ENCODE peak calls at places on chromosomes 11 and 22, in nine cellular contexts. One of them, this sample, is unnamed.

GRCh38 chr11:126817523-126818450 is 182.8 kb downstream of the KIRREL3 start:
- DNase-seq in cardiac muscle cell: no peak
- DNase-seq in fibroblast of lung: no peak
- DNase-seq in uterus: no peak
- DNase-seq in BJ: no peak
- DNase-seq in CD8-positive, alpha-beta T cell: no peak
- DNase-seq in PC-3: no peak
- DNase-seq in keratinocyte: no peak
- DNase-seq in psoas muscle: no peak
- DNase-seq in this sample: no peak

GRCh38 chr22:31898911-31899310 is 45.4 kb upstream of the YWHAH start:
- DNase-seq in BJ: no peak
- DNase-seq in psoas muscle: no peak
- DNase-seq in fibroblast of lung: no peak
- DNase-seq in uterus: no peak
- DNase-seq in CD8-positive, alpha-beta T cell: no peak
- DNase-seq in keratinocyte: no peak
- DNase-seq in PC-3: no peak
- DNase-seq in cardiac muscle cell: no peak
- DNase-seq in this sample: no peak

GRCh38 chr11:94674005-94674491 is 94.1 kb upstream of the AMOTL1 start:
- DNase-seq in keratinocyte: peak; percentile 90
- DNase-seq in psoas muscle: peak; percentile 88
- DNase-seq in fibroblast of lung: no peak
- DNase-seq in PC-3: peak; percentile 75
- DNase-seq in BJ: no peak
- DNase-seq in cardiac muscle cell: no peak
- DNase-seq in uterus: peak; percentile 30
- DNase-seq in CD8-positive, alpha-beta T cell: no peak
- DNase-seq in this sample: no peak

GRCh38 chr11:44535201-44535980 is 30.1 kb upstream of the CD82 start:
- DNase-seq in PC-3: no peak
- DNase-seq in psoas muscle: no peak
- DNase-seq in uterus: no peak
- DNase-seq in keratinocyte: no peak
- DNase-seq in cardiac muscle cell: no peak
- DNase-seq in CD8-positive, alpha-beta T cell: no peak
- DNase-seq in fibroblast of lung: no peak
- DNase-seq in BJ: no peak
- DNase-seq in this sample: no peak

GRCh38 chr11:32713496-32713895 is 81.0 kb downstream of the CCDC73 start:
- DNase-seq in uterus: no peak
- DNase-seq in CD8-positive, alpha-beta T cell: no peak
- DNase-seq in PC-3: peak; percentile 46
- DNase-seq in cardiac muscle cell: peak; percentile 6
- DNase-seq in BJ: no peak
- DNase-seq in keratinocyte: no peak
- DNase-seq in psoas muscle: no peak
- DNase-seq in fibroblast of lung: peak; percentile 3
- DNase-seq in this sample: no peak

GRCh38 chr11:31022080-31022479 is 347.5 kb downstream of the DCDC1 start:
- DNase-seq in fibroblast of lung: no peak
- DNase-seq in cardiac muscle cell: no peak
- DNase-seq in keratinocyte: no peak
- DNase-seq in BJ: no peak
- DNase-seq in CD8-positive, alpha-beta T cell: no peak
- DNase-seq in psoas muscle: no peak
- DNase-seq in PC-3: no peak
- DNase-seq in uterus: no peak
- DNase-seq in this sample: no peak

GRCh38 chr11:122025757-122026156 is 90.3 kb downstream of the BLID start:
- DNase-seq in BJ: no peak
- DNase-seq in fibroblast of lung: no peak
- DNase-seq in PC-3: no peak
- DNase-seq in uterus: no peak
- DNase-seq in keratinocyte: no peak
- DNase-seq in cardiac muscle cell: no peak
- DNase-seq in CD8-positive, alpha-beta T cell: no peak
- DNase-seq in psoas muscle: no peak
- DNase-seq in this sample: no peak

GRCh38 chr11:2250041-2250440 is 20.3 kb downstream of the ASCL2 start:
- DNase-seq in fibroblast of lung: no peak
- DNase-seq in cardiac muscle cell: no peak
- DNase-seq in keratinocyte: no peak
- DNase-seq in PC-3: no peak
- DNase-seq in BJ: no peak
- DNase-seq in CD8-positive, alpha-beta T cell: no peak
- DNase-seq in psoas muscle: no peak
- DNase-seq in uterus: no peak
- DNase-seq in this sample: no peak

GRCh38 chr11:28697920-28698827 is 590.0 kb downstream of the METTL15 start:
- DNase-seq in BJ: no peak
- DNase-seq in keratinocyte: no peak
- DNase-seq in fibroblast of lung: peak; percentile 30
- DNase-seq in psoas muscle: peak; percentile 56
- DNase-seq in PC-3: peak; percentile 76
- DNase-seq in cardiac muscle cell: peak; percentile 74
- DNase-seq in CD8-positive, alpha-beta T cell: no peak
- DNase-seq in uterus: no peak
- DNase-seq in this sample: peak; percentile 28

GRCh38 chr11:94934362-94934761 is 39.0 kb downstream of the CWC15 start:
- DNase-seq in uterus: no peak
- DNase-seq in cardiac muscle cell: peak; percentile 39
- DNase-seq in BJ: no peak
- DNase-seq in fibroblast of lung: peak; percentile 68
- DNase-seq in keratinocyte: no peak
- DNase-seq in psoas muscle: no peak
- DNase-seq in CD8-positive, alpha-beta T cell: no peak
- DNase-seq in PC-3: no peak
- DNase-seq in this sample: no peak

GRCh38 chr22:37905534-37906363 is at the start of gene MICALL1:
- DNase-seq in BJ: no peak
- DNase-seq in keratinocyte: no peak
- DNase-seq in uterus: peak; percentile 73
- DNase-seq in cardiac muscle cell: peak; percentile 83
- DNase-seq in fibroblast of lung: peak; percentile 79
- DNase-seq in PC-3: peak; percentile 76
- DNase-seq in CD8-positive, alpha-beta T cell: peak; percentile 81
- DNase-seq in psoas muscle: peak; percentile 83
- DNase-seq in this sample: peak; percentile 52

GRCh38 chr11:35618497-35619029 is 303 bp downstream of the FJX1 start:
- DNase-seq in psoas muscle: peak; percentile 54
- DNase-seq in uterus: peak; percentile 25
- DNase-seq in fibroblast of lung: peak; percentile 50
- DNase-seq in keratinocyte: no peak
- DNase-seq in CD8-positive, alpha-beta T cell: no peak
- DNase-seq in cardiac muscle cell: peak; percentile 56
- DNase-seq in BJ: no peak
- DNase-seq in PC-3: peak; percentile 34
- DNase-seq in this sample: no peak

GRCh38 chr11:69603163-69603836 is 37.7 kb upstream of the CCND1 start:
- DNase-seq in cardiac muscle cell: no peak
- DNase-seq in uterus: no peak
- DNase-seq in fibroblast of lung: peak; percentile 14
- DNase-seq in keratinocyte: no peak
- DNase-seq in PC-3: no peak
- DNase-seq in BJ: no peak
- DNase-seq in CD8-positive, alpha-beta T cell: no peak
- DNase-seq in psoas muscle: no peak
- DNase-seq in this sample: no peak

GRCh38 chr22:20243545-20244249 is 24.4 kb downstream of the RTN4R start:
- DNase-seq in psoas muscle: no peak
- DNase-seq in CD8-positive, alpha-beta T cell: peak; percentile 78
- DNase-seq in uterus: peak; percentile 77
- DNase-seq in PC-3: peak; percentile 54
- DNase-seq in keratinocyte: peak; percentile 40
- DNase-seq in fibroblast of lung: peak; percentile 85
- DNase-seq in BJ: peak; percentile 19
- DNase-seq in cardiac muscle cell: peak; percentile 92
- DNase-seq in this sample: peak; percentile 56

GRCh38 chr11:106398396-106399074 is 321.1 kb downstream of the AASDHPPT start:
- DNase-seq in PC-3: peak; percentile 69
- DNase-seq in psoas muscle: no peak
- DNase-seq in CD8-positive, alpha-beta T cell: no peak
- DNase-seq in BJ: peak; percentile 11
- DNase-seq in keratinocyte: no peak
- DNase-seq in fibroblast of lung: peak; percentile 63
- DNase-seq in uterus: no peak
- DNase-seq in cardiac muscle cell: no peak
- DNase-seq in this sample: no peak

GRCh38 chr11:77217156-77217555 is 84.3 kb downstream of the GDPD4 start:
- DNase-seq in fibroblast of lung: no peak
- DNase-seq in cardiac muscle cell: no peak
- DNase-seq in BJ: no peak
- DNase-seq in PC-3: no peak
- DNase-seq in psoas muscle: no peak
- DNase-seq in keratinocyte: no peak
- DNase-seq in CD8-positive, alpha-beta T cell: no peak
- DNase-seq in uterus: no peak
- DNase-seq in this sample: no peak

GRCh38 chr11:100849009-100849913 is 162.2 kb downstream of the ARHGAP42 start:
- DNase-seq in BJ: peak; percentile 96
- DNase-seq in PC-3: no peak
- DNase-seq in keratinocyte: no peak
- DNase-seq in fibroblast of lung: peak; percentile 83
- DNase-seq in uterus: no peak
- DNase-seq in psoas muscle: no peak
- DNase-seq in cardiac muscle cell: peak; percentile 81
- DNase-seq in CD8-positive, alpha-beta T cell: no peak
- DNase-seq in this sample: no peak

GRCh38 chr11:118918128-118918685 is 7.5 kb downstream of the BCL9L start:
- DNase-seq in keratinocyte: no peak
- DNase-seq in fibroblast of lung: peak; percentile 89
- DNase-seq in psoas muscle: peak; percentile 94
- DNase-seq in BJ: peak; percentile 87
- DNase-seq in CD8-positive, alpha-beta T cell: peak; percentile 70
- DNase-seq in uterus: peak; percentile 87
- DNase-seq in PC-3: peak; percentile 92
- DNase-seq in cardiac muscle cell: peak; percentile 97
- DNase-seq in this sample: peak; percentile 48

GRCh38 chr11:75567971-75568370 is 5.9 kb downstream of the SERPINH1 start:
- DNase-seq in cardiac muscle cell: no peak
- DNase-seq in fibroblast of lung: no peak
- DNase-seq in PC-3: no peak
- DNase-seq in psoas muscle: no peak
- DNase-seq in keratinocyte: no peak
- DNase-seq in BJ: no peak
- DNase-seq in CD8-positive, alpha-beta T cell: no peak
- DNase-seq in uterus: no peak
- DNase-seq in this sample: no peak
- H3K36me3 ChIP-seq in cardiac muscle cell: peaks cover 68% of the 10 kb centered on the region
- H3K36me3 ChIP-seq in fibroblast of lung: peaks cover 69% of the 10 kb centered on the region
- H3K36me3 ChIP-seq in PC-3: peaks cover 48% of the 10 kb centered on the region
- H3K36me3 ChIP-seq in psoas muscle: peaks cover 16% of the 10 kb centered on the region
- H3K36me3 ChIP-seq in keratinocyte: peaks cover 54% of the 10 kb centered on the region
- H3K36me3 ChIP-seq in BJ: peaks cover 71% of the 10 kb centered on the region
- H3K36me3 ChIP-seq in CD8-positive, alpha-beta T cell: peaks cover 29% of the 10 kb centered on the region
- H3K36me3 ChIP-seq in uterus: no peaks in the 10 kb centered on the region
- H3K36me3 ChIP-seq in this sample: peaks cover 8% of the 10 kb centered on the region

GRCh38 chr11:660681-661444 is 23.8 kb downstream of the DRD4 start:
- DNase-seq in keratinocyte: no peak
- DNase-seq in BJ: no peak
- DNase-seq in uterus: no peak
- DNase-seq in fibroblast of lung: no peak
- DNase-seq in CD8-positive, alpha-beta T cell: no peak
- DNase-seq in PC-3: no peak
- DNase-seq in cardiac muscle cell: no peak
- DNase-seq in psoas muscle: no peak
- DNase-seq in this sample: no peak
- H3K36me3 ChIP-seq in keratinocyte: peaks cover 9% of the 10 kb centered on the region
- H3K36me3 ChIP-seq in BJ: peaks cover 28% of the 10 kb centered on the region
- H3K36me3 ChIP-seq in uterus: no peaks in the 10 kb centered on the region
- H3K36me3 ChIP-seq in fibroblast of lung: peaks cover 6% of the 10 kb centered on the region
- H3K36me3 ChIP-seq in CD8-positive, alpha-beta T cell: no peaks in the 10 kb centered on the region
- H3K36me3 ChIP-seq in PC-3: peaks cover 2% of the 10 kb centered on the region
- H3K36me3 ChIP-seq in cardiac muscle cell: peaks cover 2% of the 10 kb centered on the region
- H3K36me3 ChIP-seq in psoas muscle: peaks cover 3% of the 10 kb centered on the region
- H3K36me3 ChIP-seq in this sample: peaks cover 45% of the 10 kb centered on the region

GRCh38 chr11:47278769-47279168 is 8.8 kb downstream of the MADD start:
- DNase-seq in PC-3: no peak
- DNase-seq in BJ: no peak
- DNase-seq in fibroblast of lung: no peak
- DNase-seq in CD8-positive, alpha-beta T cell: no peak
- DNase-seq in uterus: no peak
- DNase-seq in cardiac muscle cell: no peak
- DNase-seq in psoas muscle: no peak
- DNase-seq in keratinocyte: no peak
- DNase-seq in this sample: no peak

GRCh38 chr11:47280860-47281259 is 10.9 kb downstream of the MADD start:
- DNase-seq in keratinocyte: no peak
- DNase-seq in CD8-positive, alpha-beta T cell: no peak
- DNase-seq in cardiac muscle cell: no peak
- DNase-seq in psoas muscle: no peak
- DNase-seq in PC-3: no peak
- DNase-seq in BJ: no peak
- DNase-seq in uterus: no peak
- DNase-seq in fibroblast of lung: no peak
- DNase-seq in this sample: no peak

GRCh38 chr11:47276923-47277322 is 7.0 kb downstream of the MADD start:
- DNase-seq in BJ: no peak
- DNase-seq in psoas muscle: no peak
- DNase-seq in keratinocyte: no peak
- DNase-seq in fibroblast of lung: no peak
- DNase-seq in cardiac muscle cell: no peak
- DNase-seq in uterus: no peak
- DNase-seq in PC-3: no peak
- DNase-seq in CD8-positive, alpha-beta T cell: no peak
- DNase-seq in this sample: no peak

GRCh38 chr11:47280099-47280498 is 10.2 kb downstream of the MADD start:
- DNase-seq in psoas muscle: no peak
- DNase-seq in keratinocyte: no peak
- DNase-seq in fibroblast of lung: no peak
- DNase-seq in CD8-positive, alpha-beta T cell: no peak
- DNase-seq in uterus: no peak
- DNase-seq in cardiac muscle cell: no peak
- DNase-seq in BJ: no peak
- DNase-seq in PC-3: no peak
- DNase-seq in this sample: no peak

DNA sequence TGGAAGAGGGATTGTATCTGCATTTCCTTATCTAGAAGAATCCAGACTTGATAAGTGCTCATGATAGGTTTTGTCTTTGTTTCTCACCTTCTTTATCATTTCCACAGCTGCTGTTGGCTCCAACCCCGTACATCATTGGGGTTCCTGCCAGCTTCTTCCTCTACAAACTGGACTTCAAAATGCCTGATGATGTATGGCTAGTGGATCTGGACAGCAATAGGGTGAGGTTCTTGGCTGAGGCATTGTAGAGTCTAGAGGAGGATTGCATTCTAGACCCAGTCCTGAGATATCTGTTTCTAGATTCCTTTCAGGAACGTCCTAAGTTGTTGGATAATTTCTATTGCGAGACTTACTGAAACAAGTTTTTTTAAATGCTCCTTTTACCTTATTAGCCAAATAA is 8.1 kb downstream of the MADD start:
- DNase-seq in PC-3: no peak
- DNase-seq in uterus: no peak
- DNase-seq in psoas muscle: no peak
- DNase-seq in fibroblast of lung: no peak
- DNase-seq in BJ: no peak
- DNase-seq in cardiac muscle cell: peak; percentile 58
- DNase-seq in CD8-positive, alpha-beta T cell: no peak
- DNase-seq in keratinocyte: no peak
- DNase-seq in this sample: no peak
- H3K36me3 ChIP-seq in PC-3: peaks cover 42% of the 10 kb centered on the region
- H3K36me3 ChIP-seq in uterus: no peaks in the 10 kb centered on the region
- H3K36me3 ChIP-seq in psoas muscle: peaks cover 28% of the 10 kb centered on the region
- H3K36me3 ChIP-seq in fibroblast of lung: peaks cover 19% of the 10 kb centered on the region
- H3K36me3 ChIP-seq in BJ: peaks cover 32% of the 10 kb centered on the region
- H3K36me3 ChIP-seq in cardiac muscle cell: peaks cover 67% of the 10 kb centered on the region
- H3K36me3 ChIP-seq in CD8-positive, alpha-beta T cell: peaks cover 64% of the 10 kb centered on the region
- H3K36me3 ChIP-seq in keratinocyte: peaks cover 33% of the 10 kb centered on the region
- H3K36me3 ChIP-seq in this sample: peaks cover 65% of the 10 kb centered on the region

GRCh38 chr11:57745206-57745605 is 3.9 kb downstream of the SELENOH start:
- DNase-seq in PC-3: no peak
- DNase-seq in fibroblast of lung: no peak
- DNase-seq in CD8-positive, alpha-beta T cell: no peak
- DNase-seq in keratinocyte: no peak
- DNase-seq in psoas muscle: no peak
- DNase-seq in uterus: no peak
- DNase-seq in BJ: no peak
- DNase-seq in cardiac muscle cell: no peak
- DNase-seq in this sample: no peak
- H3K36me3 ChIP-seq in PC-3: peaks cover 21% of the 10 kb centered on the region
- H3K36me3 ChIP-seq in fibroblast of lung: peaks cover 10% of the 10 kb centered on the region
- H3K36me3 ChIP-seq in CD8-positive, alpha-beta T cell: peaks cover 23% of the 10 kb centered on the region
- H3K36me3 ChIP-seq in keratinocyte: peaks cover 15% of the 10 kb centered on the region
- H3K36me3 ChIP-seq in psoas muscle: peaks cover 5% of the 10 kb centered on the region
- H3K36me3 ChIP-seq in uterus: no peaks in the 10 kb centered on the region
- H3K36me3 ChIP-seq in BJ: peaks cover 15% of the 10 kb centered on the region
- H3K36me3 ChIP-seq in cardiac muscle cell: peaks cover 26% of the 10 kb centered on the region
- H3K36me3 ChIP-seq in this sample: no peaks in the 10 kb centered on the region

This sample was measured in naive thymus-derived CD4-positive, alpha-beta T cell.